ENCODE peak calls at places on chromosome 16, in eight cellular contexts. F, R, U, D, S, H, C and A are unnamed samples.

GRCh38 chr16:13453325-13453724 is 466.6 kb upstream of the ERCC4 start:
- DNase-seq in U (no peak), S (peak), R (no peak), D (no peak), C (no peak), F (no peak), H (peak), A (no peak)

GRCh38 chr16:77944631-77945030 is 77.7 kb upstream of the CLEC3A start:
- DNase-seq in R (no peak), H (no peak), F (no peak), U (no peak), S (no peak), C (no peak), D (no peak), A (no peak)

GRCh38 chr16:57882797-57883196 is 80.5 kb upstream of the KIFC3 start:
- DNase-seq in U (no peak), F (no peak), H (no peak), C (no peak), S (no peak), R (no peak), D (no peak), A (no peak)

GRCh38 chr16:89562027-89562599 is 1.6 kb downstream of the RPL13 start:
- DNase-seq in D (no peak), U (no peak), R (peak), S (no peak), H (no peak), C (no peak), F (no peak), A (no peak)

GRCh38 chr16:86248325-86248905 is 261.9 kb upstream of the FOXF1 start:
- DNase-seq in R (no peak), S (no peak), H (no peak), C (no peak), U (no peak), D (no peak), F (no peak), A (no peak)

GRCh38 chr16:49890876-49891275 is 35.0 kb upstream of the ZNF423 start:
- DNase-seq in S (no peak), H (peak), U (no peak), D (no peak), F (peak), R (peak), C (peak), A (peak)

GRCh38 chr16:66270333-66270927 is 96.1 kb upstream of the CDH5 start:
- DNase-seq in D (no peak), U (peak), S (peak), C (peak), F (peak), H (peak), R (peak), A (peak)

GRCh38 chr16:68696514-68696913 is 40.6 kb upstream of the CDH1 start:
- DNase-seq in F (no peak), H (no peak), R (no peak), D (no peak), C (no peak), S (no peak), U (no peak), A (no peak)

GRCh38 chr16:74730049-74730683 is 29.5 kb upstream of the MLKL start:
- DNase-seq in U (no peak), H (no peak), R (no peak), D (no peak), S (peak), C (no peak), F (no peak), A (peak)

GRCh38 chr16:48318630-48319029 is 66.6 kb downstream of the SIAH1 start:
- DNase-seq in U (peak), C (no peak), R (peak), D (no peak), S (no peak), F (no peak), H (no peak), A (peak)

GRCh38 chr16:1974157-1975070 is 2.6 kb downstream of the TBL3 start:
- DNase-seq in U (no peak), C (no peak), R (no peak), S (no peak), D (no peak), F (no peak), H (no peak), A (no peak)